ENCODE peak calls at places on chromosomes 13 and 19, in five cellular contexts. I is CD4-positive, CD25-positive, alpha-beta regulatory T cell; W is fibroblast of lung; Q is CD4-positive, alpha-beta T cell; D is heart right ventricle. O is an unnamed sample. For H3K9me3, the result is how much of the 10 kb centered on the place peaks cover.

GRCh38 chr19:14056741-14057356 is 5.0 kb downstream of the PALM3 start:
- DNase-seq in I (no peak), W (no peak), Q (no peak), D (no peak), O (no peak)

GRCh38 chr13:99980201-99981114 is 1.1 kb upstream of the ZIC2 start:
- DNase-seq in I (peak), W (peak), Q (no peak), D (peak), O (peak)

GRCh38 chr13:75993823-75994222 is 357.7 kb downstream of the LMO7 start:
- DNase-seq in I (no peak), W (no peak), Q (no peak), D (no peak), O (no peak)

GRCh38 chr19:40714519-40715299 is 2.0 kb downstream of the COQ8B start:
- DNase-seq in I (peak), W (peak), Q (peak), D (peak), O (peak)

GRCh38 chr19:3975637-3976087 is 4.8 kb upstream of the DAPK3 start:
- DNase-seq in I (peak), W (no peak), Q (no peak), D (no peak), O (no peak)

GRCh38 chr19:743168-743687 is 7.7 kb upstream of the MISP start:
- DNase-seq in I (no peak), W (peak), Q (no peak), D (no peak), O (peak)

GRCh38 chr19:18776736-18777135 is 14.4 kb downstream of the COMP start:
- DNase-seq in I (no peak), W (no peak), Q (no peak), D (no peak), O (no peak)

GRCh38 chr19:1577090-1577928 is 9.2 kb upstream of the MEX3D start:
- DNase-seq in I (no peak), W (no peak), Q (no peak), D (peak), O (peak)

GRCh38 chr13:69389899-69390298 is 717.7 kb upstream of the ATXN8OS start:
- DNase-seq in I (no peak), W (peak), Q (no peak), D (no peak), O (no peak)

DNA sequence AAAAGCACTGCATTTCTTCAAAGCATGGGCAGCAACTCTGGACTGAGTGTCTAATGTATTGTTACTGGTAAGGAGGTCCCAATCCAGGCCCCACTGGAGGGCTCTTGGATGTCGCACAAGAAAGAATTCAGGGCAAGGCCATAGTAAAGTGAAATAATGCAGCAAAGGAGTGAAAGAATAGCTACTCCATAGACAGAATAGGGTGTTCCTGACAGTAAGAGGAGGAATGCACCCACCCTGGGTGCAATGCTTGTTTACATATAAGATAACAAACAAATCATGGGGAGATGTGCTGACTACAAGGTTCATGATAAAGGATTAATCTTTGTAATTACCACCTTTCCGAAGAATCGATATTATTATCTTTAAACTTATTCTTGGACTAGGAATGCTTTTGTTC is 58.8 kb upstream of the ABCC4 start:
- DNase-seq in I (no peak), W (no peak), Q (no peak), D (no peak), O (no peak)
- H3K9me3 ChIP-seq in I (under half), W (under half), Q (under half), D (under half), O (under half)

GRCh38 chr13:19070398-19070735 is 111.3 kb downstream of the TUBA3C start:
- DNase-seq in I (no peak), W (no peak), Q (no peak), D (no peak), O (no peak)

GRCh38 chr13:19072543-19072942 is 109.1 kb downstream of the TUBA3C start:
- DNase-seq in I (no peak), W (no peak), Q (no peak), D (no peak), O (no peak)

GRCh38 chr13:19075418-19075817 is 106.2 kb downstream of the TUBA3C start:
- DNase-seq in I (no peak), W (no peak), Q (no peak), D (no peak), O (no peak)

GRCh38 chr13:19071161-19071936 is 110.3 kb downstream of the TUBA3C start:
- DNase-seq in I (no peak), W (no peak), Q (no peak), D (no peak), O (no peak)

DNA sequence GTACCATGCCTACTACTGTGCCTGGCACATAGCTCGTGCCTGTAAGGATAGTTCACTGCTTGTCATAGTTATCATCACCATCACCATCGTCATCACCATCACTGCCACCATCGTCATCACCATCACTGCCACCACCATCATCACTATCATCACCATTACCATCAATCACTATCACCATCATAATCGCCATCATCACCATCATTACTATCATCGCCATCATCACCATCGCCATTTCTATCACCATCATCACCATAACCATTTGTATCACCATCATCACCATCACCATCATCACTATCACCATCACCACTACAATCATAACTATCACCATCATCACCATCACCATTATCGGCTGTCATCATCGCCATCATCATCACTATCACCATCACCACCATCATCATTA is 107.1 kb downstream of the TUBA3C start:
- DNase-seq in I (no peak), W (no peak), Q (no peak), D (no peak), O (no peak)
- H3K9me3 ChIP-seq in I (under half), W (under half), Q (under half), D (under half), O (under half)

GRCh38 chr19:58428617-58429016 is 11.3 kb downstream of the ZNF132 start:
- DNase-seq in I (no peak), W (no peak), Q (no peak), D (no peak), O (no peak)

GRCh38 chr19:58434217-58434616 is 5.7 kb downstream of the ZNF132 start:
- DNase-seq in I (no peak), W (peak), Q (no peak), D (no peak), O (no peak)

GRCh38 chr19:58429745-58430144 is 10.2 kb downstream of the ZNF132 start:
- DNase-seq in I (no peak), W (no peak), Q (no peak), D (no peak), O (no peak)
- H3K9me3 ChIP-seq in I (half or more), W (under half), Q (half or more), D (under half), O (under half)

GRCh38 chr19:9219489-9219888 is at the start of gene OR7D4:
- DNase-seq in I (no peak), W (no peak), Q (no peak), D (no peak), O (no peak)
- H3K9me3 ChIP-seq in I (under half), W (under half), Q (under half), D (under half), O (under half)

GRCh38 chr19:32819415-32820400 is 49.9 kb downstream of the SLC7A9 start:
- DNase-seq in I (no peak), W (no peak), Q (no peak), D (no peak), O (no peak)
- H3K9me3 ChIP-seq in I (under half), W (under half), Q (under half), D (under half), O (under half)